ENCODE peak calls at places on chromosome 1, in six cellular contexts. E is GM12865, L is thoracic aorta, Y is AG04450, N is heart right ventricle, S is GM20000. D is an unnamed sample.

GRCh38 chr1:203402609-203403337 is 51.9 kb upstream of the FMOD start:
- DNase-seq in E (no peak), L (no peak), Y (peak), N (no peak), S (no peak), D (no peak)

GRCh38 chr1:35441926-35442579 is 115.2 kb downstream of the KIAA0319L start:
- DNase-seq in E (no peak), L (no peak), Y (no peak), N (no peak), S (no peak), D (no peak)

GRCh38 chr1:2165636-2166035 is 28.9 kb downstream of the FAAP20 start:
- DNase-seq in E (no peak), L (no peak), Y (no peak), N (no peak), S (no peak), D (no peak)

GRCh38 chr1:31476891-31477846 is 64.2 kb downstream of the SERINC2 start:
- DNase-seq in E (peak), L (no peak), Y (no peak), N (no peak), S (no peak), D (no peak)

GRCh38 chr1:20837554-20838192 is 50.6 kb upstream of the HP1BP3 start:
- DNase-seq in E (no peak), L (no peak), Y (no peak), N (no peak), S (no peak), D (no peak)

GRCh38 chr1:182616130-182617074 is 12.2 kb upstream of the RGS16 start:
- DNase-seq in E (peak), L (peak), Y (no peak), N (peak), S (peak), D (no peak)

GRCh38 chr1:90384152-90384650 is 332.9 kb downstream of the BARHL2 start:
- DNase-seq in E (no peak), L (no peak), Y (no peak), N (no peak), S (no peak), D (no peak)

GRCh38 chr1:29388170-29388569 is 151.8 kb downstream of the PTPRU start:
- DNase-seq in E (no peak), L (no peak), Y (no peak), N (no peak), S (no peak), D (no peak)

GRCh38 chr1:228938248-228938891 is 203.1 kb downstream of the RHOU start:
- DNase-seq in E (no peak), L (peak), Y (no peak), N (no peak), S (no peak), D (no peak)

GRCh38 chr1:169750041-169750440 is 16.2 kb upstream of the SELE start:
- DNase-seq in E (no peak), L (no peak), Y (no peak), N (no peak), S (no peak), D (no peak)

GRCh38 chr1:218613105-218613504 is 268.0 kb downstream of the TGFB2 start:
- DNase-seq in E (no peak), L (no peak), Y (no peak), N (no peak), S (no peak), D (no peak)

GRCh38 chr1:41278076-41278475 is 36.0 kb upstream of the SCMH1 start:
- DNase-seq in E (no peak), L (no peak), Y (no peak), N (no peak), S (no peak), D (no peak)

GRCh38 chr1:94235189-94236020 is 2.0 kb downstream of the ARHGAP29 start:
- DNase-seq in E (no peak), L (no peak), Y (no peak), N (no peak), S (no peak), D (no peak)

GRCh38 chr1:42931108-42931539 is 27.5 kb downstream of the SLC2A1 start:
- DNase-seq in E (peak), L (no peak), Y (no peak), N (no peak), S (peak), D (no peak)

GRCh38 chr1:62038594-62039284 is 155.9 kb upstream of the L1TD1 start:
- DNase-seq in E (no peak), L (no peak), Y (no peak), N (no peak), S (no peak), D (no peak)

GRCh38 chr1:162035241-162035640 is 11.6 kb upstream of the OLFML2B start:
- DNase-seq in E (no peak), L (no peak), Y (no peak), N (no peak), S (no peak), D (no peak)

GRCh38 chr1:75100481-75101092 is 33.6 kb upstream of the LHX8 start:
- DNase-seq in E (no peak), L (no peak), Y (no peak), N (no peak), S (no peak), D (no peak)

GRCh38 chr1:23743287-23744052 is at the start of gene ELOA:
- DNase-seq in E (peak), L (no peak), Y (no peak), N (peak), S (peak), D (peak)

GRCh38 chr1:95561244-95561840 is 327.3 kb downstream of the RWDD3 start:
- DNase-seq in E (no peak), L (no peak), Y (no peak), N (no peak), S (no peak), D (no peak)

GRCh38 chr1:59265622-59266021 is 31.3 kb upstream of the FGGY start:
- DNase-seq in E (no peak), L (no peak), Y (no peak), N (no peak), S (no peak), D (no peak)

GRCh38 chr1:9629445-9630201 is 21.9 kb upstream of the PIK3CD start:
- DNase-seq in E (peak), L (no peak), Y (no peak), N (peak), S (peak), D (no peak)

GRCh38 chr1:8025671-8026144 is 401 bp downstream of the ERRFI1 start:
- DNase-seq in E (peak), L (no peak), Y (no peak), N (no peak), S (no peak), D (no peak)

GRCh38 chr1:8025061-8025670 is 943 bp downstream of the ERRFI1 start:
- DNase-seq in E (no peak), L (no peak), Y (no peak), N (no peak), S (no peak), D (no peak)

GRCh38 chr1:8027748-8028631 is 1.9 kb upstream of the ERRFI1 start:
- DNase-seq in E (no peak), L (no peak), Y (no peak), N (no peak), S (no peak), D (no peak)

GRCh38 chr1:8026976-8027747 is 1.1 kb upstream of the ERRFI1 start:
- DNase-seq in E (no peak), L (no peak), Y (no peak), N (peak), S (no peak), D (peak)

GRCh38 chr1:8026153-8026975 is at the start of gene ERRFI1:
- DNase-seq in E (peak), L (peak), Y (peak), N (peak), S (peak), D (peak)
- TF ChIP-seq CTCF in E (no peak), L (no peak), Y (no peak), N (no peak), S (no peak), D (no peak)

GRCh38 chr1:17480846-17481245 is 41.4 kb upstream of the RCC2 start:
- DNase-seq in E (no peak), L (no peak), Y (no peak), N (no peak), S (no peak), D (no peak)

GRCh38 chr1:17488977-17489739 is 49.7 kb upstream of the RCC2 start:
- DNase-seq in E (no peak), L (no peak), Y (peak), N (no peak), S (no peak), D (no peak)

GRCh38 chr1:17486242-17486641 is 46.8 kb upstream of the RCC2 start:
- DNase-seq in E (no peak), L (no peak), Y (no peak), N (no peak), S (no peak), D (no peak)

GRCh38 chr1:17485280-17485679 is 45.8 kb upstream of the RCC2 start:
- DNase-seq in E (peak), L (no peak), Y (no peak), N (no peak), S (no peak), D (no peak)
- TF ChIP-seq CTCF in E (peak), L (no peak), Y (peak), N (peak), S (no peak), D (peak)

GRCh38 chr1:158794247-158794646 is 13.2 kb upstream of the OR6N2 start:
- DNase-seq in E (no peak), L (no peak), Y (no peak), N (no peak), S (no peak), D (no peak)

GRCh38 chr1:158803681-158804080 is 22.7 kb upstream of the OR6N2 start:
- DNase-seq in E (no peak), L (no peak), Y (no peak), N (no peak), S (no peak), D (no peak)

GRCh38 chr1:158799689-158800088 is 18.7 kb upstream of the OR6N2 start:
- DNase-seq in E (no peak), L (no peak), Y (no peak), N (no peak), S (no peak), D (no peak)

GRCh38 chr1:158793604-158794003 is 12.6 kb upstream of the OR6N2 start:
- DNase-seq in E (peak), L (no peak), Y (no peak), N (no peak), S (peak), D (no peak)

GRCh38 chr1:158798531-158798930 is 17.5 kb upstream of the OR6N2 start:
- DNase-seq in E (no peak), L (no peak), Y (no peak), N (no peak), S (no peak), D (no peak)
- TF ChIP-seq CTCF in E (no peak), L (no peak), Y (no peak), N (peak), S (no peak), D (peak)

GRCh38 chr1:168734946-168735345 is 5.9 kb upstream of the DPT start:
- DNase-seq in E (no peak), L (no peak), Y (no peak), N (no peak), S (no peak), D (no peak)
- TF ChIP-seq CTCF in E (no peak), L (no peak), Y (no peak), N (peak), S (no peak), D (no peak)

GRCh38 chr1:6034750-6035096 is 11.0 kb upstream of the KCNAB2 start:
- DNase-seq in E (no peak), L (no peak), Y (no peak), N (no peak), S (no peak), D (no peak)
- TF ChIP-seq CTCF in E (no peak), L (no peak), Y (no peak), N (no peak), S (no peak), D (peak)

GRCh38 chr1:156912861-156913808 is 7.3 kb upstream of the LRRC71 start:
- DNase-seq in E (no peak), L (no peak), Y (no peak), N (no peak), S (no peak), D (no peak)
- TF ChIP-seq CTCF in E (peak), L (no peak), Y (no peak), N (no peak), S (no peak), D (peak)